ENCODE peak calls at places on chromosomes 4 and X, in ten cellular contexts. One of them, this sample, is unnamed.

GRCh38 chrX:140507982-140508305 is 3.1 kb upstream of the SOX3 start:
- DNase-seq in adrenal gland: no peak
- DNase-seq in endothelial cell of umbilical vein: no peak
- DNase-seq in osteocyte: no peak
- DNase-seq in fibroblast of pulmonary artery: no peak
- DNase-seq in GM13977: no peak
- DNase-seq in transverse colon: no peak
- DNase-seq in lower lobe of right lung: peak
- DNase-seq in uterus: no peak
- DNase-seq in neural progenitor cell: peak
- DNase-seq in this sample: no peak

GRCh38 chr4:184330008-184330400 is 112.3 kb upstream of the ENPP6 start:
- DNase-seq in adrenal gland: peak
- DNase-seq in endothelial cell of umbilical vein: no peak
- DNase-seq in osteocyte: no peak
- DNase-seq in fibroblast of pulmonary artery: no peak
- DNase-seq in GM13977: peak
- DNase-seq in transverse colon: peak
- DNase-seq in lower lobe of right lung: peak
- DNase-seq in uterus: no peak
- DNase-seq in neural progenitor cell: no peak
- DNase-seq in this sample: no peak

GRCh38 chrX:102746134-102746584 is 25.6 kb downstream of the GPRASP3 start:
- DNase-seq in adrenal gland: peak
- DNase-seq in endothelial cell of umbilical vein: no peak
- DNase-seq in osteocyte: no peak
- DNase-seq in fibroblast of pulmonary artery: peak
- DNase-seq in GM13977: peak
- DNase-seq in transverse colon: peak
- DNase-seq in lower lobe of right lung: peak
- DNase-seq in uterus: peak
- DNase-seq in neural progenitor cell: peak
- DNase-seq in this sample: peak

GRCh38 chr4:141548791-141549190 is 87.6 kb upstream of the IL15 start:
- DNase-seq in adrenal gland: no peak
- DNase-seq in endothelial cell of umbilical vein: no peak
- DNase-seq in osteocyte: no peak
- DNase-seq in fibroblast of pulmonary artery: no peak
- DNase-seq in GM13977: no peak
- DNase-seq in transverse colon: no peak
- DNase-seq in lower lobe of right lung: no peak
- DNase-seq in uterus: no peak
- DNase-seq in neural progenitor cell: no peak
- DNase-seq in this sample: peak

GRCh38 chr4:54526560-54526959 is 131.2 kb upstream of the KIT start:
- DNase-seq in adrenal gland: no peak
- DNase-seq in endothelial cell of umbilical vein: no peak
- DNase-seq in osteocyte: no peak
- DNase-seq in fibroblast of pulmonary artery: no peak
- DNase-seq in GM13977: no peak
- DNase-seq in transverse colon: no peak
- DNase-seq in lower lobe of right lung: no peak
- DNase-seq in uterus: no peak
- DNase-seq in neural progenitor cell: no peak
- DNase-seq in this sample: no peak

GRCh38 chrX:120680090-120680489 is 50.2 kb upstream of the C1GALT1C1 start:
- DNase-seq in adrenal gland: no peak
- DNase-seq in endothelial cell of umbilical vein: no peak
- DNase-seq in osteocyte: no peak
- DNase-seq in fibroblast of pulmonary artery: no peak
- DNase-seq in GM13977: no peak
- DNase-seq in transverse colon: no peak
- DNase-seq in lower lobe of right lung: no peak
- DNase-seq in uterus: no peak
- DNase-seq in neural progenitor cell: no peak
- DNase-seq in this sample: no peak

GRCh38 chr4:81426770-81427604 is 44.7 kb downstream of the RASGEF1B start:
- DNase-seq in adrenal gland: no peak
- DNase-seq in endothelial cell of umbilical vein: no peak
- DNase-seq in osteocyte: no peak
- DNase-seq in fibroblast of pulmonary artery: no peak
- DNase-seq in GM13977: no peak
- DNase-seq in transverse colon: no peak
- DNase-seq in lower lobe of right lung: no peak
- DNase-seq in uterus: no peak
- DNase-seq in neural progenitor cell: peak
- DNase-seq in this sample: no peak

GRCh38 chr4:83599183-83599582 is 63.3 kb downstream of the GPAT3 start:
- DNase-seq in adrenal gland: no peak
- DNase-seq in endothelial cell of umbilical vein: peak
- DNase-seq in osteocyte: no peak
- DNase-seq in fibroblast of pulmonary artery: peak
- DNase-seq in GM13977: no peak
- DNase-seq in transverse colon: no peak
- DNase-seq in lower lobe of right lung: no peak
- DNase-seq in uterus: no peak
- DNase-seq in neural progenitor cell: no peak
- DNase-seq in this sample: peak

GRCh38 chr4:158535130-158535614 is 13.5 kb downstream of the RXFP1 start:
- DNase-seq in adrenal gland: no peak
- DNase-seq in endothelial cell of umbilical vein: no peak
- DNase-seq in osteocyte: no peak
- DNase-seq in fibroblast of pulmonary artery: peak
- DNase-seq in GM13977: no peak
- DNase-seq in transverse colon: no peak
- DNase-seq in lower lobe of right lung: no peak
- DNase-seq in uterus: no peak
- DNase-seq in neural progenitor cell: no peak
- DNase-seq in this sample: peak

GRCh38 chr4:8910100-8910821 is 38.6 kb upstream of the HMX1 start:
- DNase-seq in adrenal gland: no peak
- DNase-seq in endothelial cell of umbilical vein: no peak
- DNase-seq in osteocyte: peak
- DNase-seq in fibroblast of pulmonary artery: no peak
- DNase-seq in GM13977: no peak
- DNase-seq in transverse colon: peak
- DNase-seq in lower lobe of right lung: peak
- DNase-seq in uterus: peak
- DNase-seq in neural progenitor cell: no peak
- DNase-seq in this sample: no peak

GRCh38 chrX:14028473-14028872 is 1.2 kb downstream of the GEMIN8 start:
- DNase-seq in adrenal gland: no peak
- DNase-seq in endothelial cell of umbilical vein: peak
- DNase-seq in osteocyte: no peak
- DNase-seq in fibroblast of pulmonary artery: no peak
- DNase-seq in GM13977: no peak
- DNase-seq in transverse colon: no peak
- DNase-seq in lower lobe of right lung: no peak
- DNase-seq in uterus: no peak
- DNase-seq in neural progenitor cell: no peak
- DNase-seq in this sample: no peak

GRCh38 chrX:23884427-23885024 is 23.2 kb downstream of the APOO start:
- DNase-seq in adrenal gland: no peak
- DNase-seq in endothelial cell of umbilical vein: no peak
- DNase-seq in osteocyte: no peak
- DNase-seq in fibroblast of pulmonary artery: no peak
- DNase-seq in GM13977: no peak
- DNase-seq in transverse colon: no peak
- DNase-seq in lower lobe of right lung: no peak
- DNase-seq in uterus: no peak
- DNase-seq in neural progenitor cell: no peak
- DNase-seq in this sample: peak

GRCh38 chr4:147594107-147594506 is 23.1 kb upstream of the TMEM184C start:
- DNase-seq in adrenal gland: no peak
- DNase-seq in endothelial cell of umbilical vein: no peak
- DNase-seq in osteocyte: no peak
- DNase-seq in fibroblast of pulmonary artery: no peak
- DNase-seq in GM13977: no peak
- DNase-seq in transverse colon: no peak
- DNase-seq in lower lobe of right lung: no peak
- DNase-seq in uterus: no peak
- DNase-seq in neural progenitor cell: no peak
- DNase-seq in this sample: no peak

GRCh38 chr4:31539279-31540074 is 819.3 kb downstream of the PCDH7 start:
- DNase-seq in adrenal gland: no peak
- DNase-seq in endothelial cell of umbilical vein: no peak
- DNase-seq in osteocyte: no peak
- DNase-seq in fibroblast of pulmonary artery: no peak
- DNase-seq in GM13977: no peak
- DNase-seq in transverse colon: no peak
- DNase-seq in lower lobe of right lung: no peak
- DNase-seq in uterus: no peak
- DNase-seq in neural progenitor cell: no peak
- DNase-seq in this sample: peak

DNA sequence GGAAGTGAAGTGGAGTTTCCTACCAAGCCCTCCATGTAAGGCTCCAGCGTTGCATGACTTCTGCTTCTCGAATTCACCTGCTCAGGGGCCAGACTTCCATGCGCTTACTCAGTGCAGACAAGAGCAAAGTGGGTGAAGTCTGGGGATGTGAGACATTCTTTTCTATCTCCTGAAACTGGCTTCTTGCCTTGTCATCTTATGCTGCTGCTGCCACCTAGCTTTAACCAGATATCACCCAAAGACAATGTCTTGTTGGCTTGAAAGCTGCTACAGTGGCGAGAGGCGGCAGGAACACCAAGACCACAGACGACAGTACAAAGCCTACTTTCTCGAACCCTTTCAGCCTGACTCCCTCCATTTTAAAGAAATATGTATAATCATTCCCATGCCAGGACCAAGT is 103.6 kb upstream of the ADGRG2 start:
- DNase-seq in adrenal gland: no peak
- DNase-seq in endothelial cell of umbilical vein: no peak
- DNase-seq in osteocyte: no peak
- DNase-seq in fibroblast of pulmonary artery: peak
- DNase-seq in GM13977: peak
- DNase-seq in transverse colon: no peak
- DNase-seq in lower lobe of right lung: no peak
- DNase-seq in uterus: no peak
- DNase-seq in neural progenitor cell: peak
- DNase-seq in this sample: no peak
- TF ChIP-seq CTCF in adrenal gland: no peak
- TF ChIP-seq CTCF in endothelial cell of umbilical vein: no peak
- TF ChIP-seq CTCF in osteocyte: peak
- TF ChIP-seq CTCF in fibroblast of pulmonary artery: no peak
- TF ChIP-seq CTCF in GM13977: peak
- TF ChIP-seq CTCF in transverse colon: no peak
- TF ChIP-seq CTCF in lower lobe of right lung: no peak
- TF ChIP-seq CTCF in uterus: no peak
- TF ChIP-seq CTCF in neural progenitor cell: peak
- TF ChIP-seq CTCF in this sample: no peak

GRCh38 chr4:10160280-10160856 is 43.8 kb upstream of the WDR1 start:
- DNase-seq in adrenal gland: no peak
- DNase-seq in endothelial cell of umbilical vein: peak
- DNase-seq in osteocyte: no peak
- DNase-seq in fibroblast of pulmonary artery: peak
- DNase-seq in GM13977: no peak
- DNase-seq in transverse colon: no peak
- DNase-seq in lower lobe of right lung: no peak
- DNase-seq in uterus: no peak
- DNase-seq in neural progenitor cell: peak
- DNase-seq in this sample: peak
- TF ChIP-seq CTCF in adrenal gland: no peak
- TF ChIP-seq CTCF in endothelial cell of umbilical vein: peak
- TF ChIP-seq CTCF in osteocyte: peak
- TF ChIP-seq CTCF in fibroblast of pulmonary artery: peak
- TF ChIP-seq CTCF in GM13977: no peak
- TF ChIP-seq CTCF in transverse colon: peak
- TF ChIP-seq CTCF in lower lobe of right lung: peak
- TF ChIP-seq CTCF in uterus: no peak
- TF ChIP-seq CTCF in neural progenitor cell: peak
- TF ChIP-seq CTCF in this sample: peak

DNA sequence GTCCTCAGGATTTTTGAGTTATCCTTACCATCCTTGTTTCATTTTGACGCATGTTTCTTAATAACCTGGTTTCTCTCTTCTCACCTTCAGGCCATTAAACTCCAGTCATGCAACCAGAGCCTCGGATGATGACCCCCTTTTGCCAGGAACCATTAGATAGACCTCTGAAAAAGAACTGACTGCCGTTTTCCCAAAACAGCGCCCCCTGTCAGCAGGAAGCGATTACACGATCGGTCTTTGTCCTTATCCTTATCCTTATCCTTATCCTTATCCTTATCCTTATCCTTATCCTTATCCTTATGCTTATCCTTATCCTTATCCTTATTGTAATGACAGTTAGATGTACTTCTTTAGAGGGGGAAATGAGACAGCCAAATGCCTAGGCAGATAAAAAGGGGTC is 148.4 kb upstream of the ITM2A start:
- DNase-seq in adrenal gland: no peak
- DNase-seq in endothelial cell of umbilical vein: no peak
- DNase-seq in osteocyte: no peak
- DNase-seq in fibroblast of pulmonary artery: no peak
- DNase-seq in GM13977: no peak
- DNase-seq in transverse colon: no peak
- DNase-seq in lower lobe of right lung: no peak
- DNase-seq in uterus: no peak
- DNase-seq in neural progenitor cell: no peak
- DNase-seq in this sample: no peak
- TF ChIP-seq CTCF in adrenal gland: no peak
- TF ChIP-seq CTCF in endothelial cell of umbilical vein: no peak
- TF ChIP-seq CTCF in osteocyte: no peak
- TF ChIP-seq CTCF in fibroblast of pulmonary artery: no peak
- TF ChIP-seq CTCF in GM13977: no peak
- TF ChIP-seq CTCF in transverse colon: no peak
- TF ChIP-seq CTCF in lower lobe of right lung: no peak
- TF ChIP-seq CTCF in uterus: no peak
- TF ChIP-seq CTCF in neural progenitor cell: peak
- TF ChIP-seq CTCF in this sample: no peak

DNA sequence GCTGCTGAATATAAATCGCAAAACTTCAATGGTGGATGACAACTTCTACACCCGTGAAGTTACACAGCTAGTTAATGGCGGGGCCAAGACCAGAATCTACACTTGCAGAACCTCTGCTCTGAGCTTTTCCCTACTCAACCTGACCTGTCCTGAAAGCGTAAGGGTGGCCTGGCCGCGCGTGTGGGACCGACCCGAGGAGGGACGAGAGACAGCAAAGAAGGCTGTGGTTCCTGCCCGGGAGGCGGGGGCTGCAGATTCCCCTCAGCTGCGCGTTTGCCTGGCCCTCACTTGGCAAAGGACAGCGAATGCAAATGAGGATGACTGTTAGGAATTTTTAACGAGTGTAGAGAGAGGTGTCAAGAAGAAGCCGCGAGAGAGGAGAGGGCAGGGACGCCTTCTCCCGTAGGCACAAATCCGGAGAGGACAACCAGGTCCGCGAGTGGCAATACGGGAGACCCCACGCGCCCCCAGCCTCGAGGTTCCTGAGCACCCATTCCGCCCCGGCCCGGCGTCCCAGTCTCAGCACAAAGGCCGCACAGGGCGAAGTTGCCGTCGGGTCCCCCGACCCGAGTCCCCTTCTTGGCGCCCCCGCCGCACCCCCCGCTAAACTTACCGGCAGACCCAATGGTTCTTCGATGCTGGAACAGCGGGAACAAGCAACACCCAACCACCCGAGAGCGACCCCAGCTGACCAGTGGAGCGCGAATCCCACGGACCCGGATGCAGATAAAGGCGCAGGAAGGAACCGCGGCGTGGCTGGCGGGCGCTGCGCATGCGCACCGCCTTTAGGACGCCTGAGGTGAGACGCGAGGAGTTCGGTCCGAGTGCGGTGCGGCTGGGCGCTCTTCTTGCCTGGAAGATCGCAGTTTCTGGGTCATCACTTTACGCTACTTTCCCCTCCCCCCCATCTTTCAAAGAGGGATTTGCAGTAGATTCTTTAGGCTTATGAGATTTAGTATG is at the start of gene GNPDA2:
- DNase-seq in adrenal gland: peak
- DNase-seq in endothelial cell of umbilical vein: peak
- DNase-seq in osteocyte: peak
- DNase-seq in fibroblast of pulmonary artery: peak
- DNase-seq in GM13977: peak
- DNase-seq in transverse colon: peak
- DNase-seq in lower lobe of right lung: peak
- DNase-seq in uterus: peak
- DNase-seq in neural progenitor cell: peak
- DNase-seq in this sample: peak
- TF ChIP-seq CTCF in adrenal gland: no peak
- TF ChIP-seq CTCF in endothelial cell of umbilical vein: no peak
- TF ChIP-seq CTCF in osteocyte: peak
- TF ChIP-seq CTCF in fibroblast of pulmonary artery: peak
- TF ChIP-seq CTCF in GM13977: no peak
- TF ChIP-seq CTCF in transverse colon: no peak
- TF ChIP-seq CTCF in lower lobe of right lung: peak
- TF ChIP-seq CTCF in uterus: no peak
- TF ChIP-seq CTCF in neural progenitor cell: no peak
- TF ChIP-seq CTCF in this sample: peak

This sample was measured in fibroblast of villous mesenchyme.